ENCODE peak calls at places on chromosomes 11 and 22, in five cellular contexts. One of them, this sample, is unnamed.

GRCh38 chr22:46592390-46592872 is 27.8 kb upstream of the GRAMD4 start:
- DNase-seq in Calu3: no peak
- DNase-seq in HEK293T: no peak
- DNase-seq in spleen: peak
- DNase-seq in MCF 10A: no peak
- DNase-seq in this sample: no peak

GRCh38 chr11:72821221-72821919 is 7.2 kb downstream of the ATG16L2 start:
- DNase-seq in Calu3: no peak
- DNase-seq in HEK293T: no peak
- DNase-seq in spleen: no peak
- DNase-seq in MCF 10A: no peak
- DNase-seq in this sample: no peak

GRCh38 chr11:120751550-120751949 is 240.0 kb downstream of the GRIK4 start:
- DNase-seq in Calu3: no peak
- DNase-seq in HEK293T: no peak
- DNase-seq in spleen: no peak
- DNase-seq in MCF 10A: no peak
- DNase-seq in this sample: no peak

GRCh38 chr11:75563978-75564552 is 2.0 kb downstream of the SERPINH1 start:
- DNase-seq in Calu3: no peak
- DNase-seq in HEK293T: peak
- DNase-seq in spleen: no peak
- DNase-seq in MCF 10A: peak
- DNase-seq in this sample: no peak

GRCh38 chr11:66281001-66281400 is 3.0 kb downstream of the CNIH2 start:
- DNase-seq in Calu3: no peak
- DNase-seq in HEK293T: no peak
- DNase-seq in spleen: no peak
- DNase-seq in MCF 10A: no peak
- DNase-seq in this sample: no peak

GRCh38 chr11:94653561-94653960 is 86.4 kb downstream of the PIWIL4 start:
- DNase-seq in Calu3: no peak
- DNase-seq in HEK293T: no peak
- DNase-seq in spleen: no peak
- DNase-seq in MCF 10A: no peak
- DNase-seq in this sample: no peak

GRCh38 chr11:126878892-126879291 is 121.7 kb downstream of the KIRREL3 start:
- DNase-seq in Calu3: no peak
- DNase-seq in HEK293T: no peak
- DNase-seq in spleen: no peak
- DNase-seq in MCF 10A: no peak
- DNase-seq in this sample: no peak

GRCh38 chr22:44881624-44882023 is 128.2 kb downstream of the PHF21B start:
- DNase-seq in Calu3: no peak
- DNase-seq in HEK293T: no peak
- DNase-seq in spleen: peak
- DNase-seq in MCF 10A: no peak
- DNase-seq in this sample: no peak

GRCh38 chr11:106482920-106483761 is 405.7 kb downstream of the AASDHPPT start:
- DNase-seq in Calu3: no peak
- DNase-seq in HEK293T: no peak
- DNase-seq in spleen: no peak
- DNase-seq in MCF 10A: peak
- DNase-seq in this sample: no peak

GRCh38 chr11:44797886-44798683 is 71.3 kb downstream of the TSPAN18 start:
- DNase-seq in Calu3: no peak
- DNase-seq in HEK293T: no peak
- DNase-seq in spleen: peak
- DNase-seq in MCF 10A: no peak
- DNase-seq in this sample: no peak

GRCh38 chr11:131661137-131661536 is 290.7 kb downstream of the NTM start:
- DNase-seq in Calu3: no peak
- DNase-seq in HEK293T: no peak
- DNase-seq in spleen: no peak
- DNase-seq in MCF 10A: no peak
- DNase-seq in this sample: no peak

GRCh38 chr11:2519879-2520735 is 75.3 kb downstream of the KCNQ1 start:
- DNase-seq in Calu3: no peak
- DNase-seq in HEK293T: no peak
- DNase-seq in spleen: peak
- DNase-seq in MCF 10A: no peak
- DNase-seq in this sample: no peak

GRCh38 chr11:66221726-66222236 is 46.7 kb upstream of the RAB1B start:
- DNase-seq in Calu3: no peak
- DNase-seq in HEK293T: no peak
- DNase-seq in spleen: peak
- DNase-seq in MCF 10A: peak
- DNase-seq in this sample: no peak

GRCh38 chr22:32904044-32904443 is 102.5 kb downstream of the TIMP3 start:
- DNase-seq in Calu3: peak
- DNase-seq in HEK293T: peak
- DNase-seq in spleen: no peak
- DNase-seq in MCF 10A: peak
- DNase-seq in this sample: peak

GRCh38 chr11:115421338-115422012 is 82.7 kb downstream of the CADM1 start:
- DNase-seq in Calu3: no peak
- DNase-seq in HEK293T: no peak
- DNase-seq in spleen: no peak
- DNase-seq in MCF 10A: no peak
- DNase-seq in this sample: no peak

GRCh38 chr11:64226507-64227051 is 505 bp downstream of the NUDT22 start:
- DNase-seq in Calu3: peak
- DNase-seq in HEK293T: no peak
- DNase-seq in spleen: peak
- DNase-seq in MCF 10A: no peak
- DNase-seq in this sample: no peak

GRCh38 chr11:82631722-82632630 is 101.7 kb downstream of the FAM181B start:
- DNase-seq in Calu3: no peak
- DNase-seq in HEK293T: no peak
- DNase-seq in spleen: no peak
- DNase-seq in MCF 10A: no peak
- DNase-seq in this sample: no peak

GRCh38 chr11:128582496-128583366 is 4.6 kb downstream of the ETS1 start:
- DNase-seq in Calu3: no peak
- DNase-seq in HEK293T: no peak
- DNase-seq in spleen: no peak
- DNase-seq in MCF 10A: peak
- DNase-seq in this sample: no peak

GRCh38 chr11:27933992-27934829 is 173.7 kb downstream of the KIF18A start:
- DNase-seq in Calu3: peak
- DNase-seq in HEK293T: no peak
- DNase-seq in spleen: no peak
- DNase-seq in MCF 10A: peak
- DNase-seq in this sample: no peak

GRCh38 chr11:2902784-2903671 is 17.5 kb upstream of the CDKN1C start:
- DNase-seq in Calu3: peak
- DNase-seq in HEK293T: no peak
- DNase-seq in spleen: peak
- DNase-seq in MCF 10A: peak
- DNase-seq in this sample: peak

GRCh38 chr11:128397362-128397761 is 190.0 kb downstream of the ETS1 start:
- DNase-seq in Calu3: no peak
- DNase-seq in HEK293T: no peak
- DNase-seq in spleen: no peak
- DNase-seq in MCF 10A: no peak
- DNase-seq in this sample: no peak

GRCh38 chr11:2860636-2861035 is 24.9 kb downstream of the CDKN1C start:
- DNase-seq in Calu3: peak
- DNase-seq in HEK293T: no peak
- DNase-seq in spleen: no peak
- DNase-seq in MCF 10A: peak
- DNase-seq in this sample: peak

GRCh38 chr11:76700177-76701100 is 29.9 kb upstream of the LRRC32 start:
- DNase-seq in Calu3: no peak
- DNase-seq in HEK293T: no peak
- DNase-seq in spleen: peak
- DNase-seq in MCF 10A: peak
- DNase-seq in this sample: no peak

GRCh38 chr11:82355313-82355823 is 378.3 kb downstream of the FAM181B start:
- DNase-seq in Calu3: no peak
- DNase-seq in HEK293T: no peak
- DNase-seq in spleen: no peak
- DNase-seq in MCF 10A: no peak
- DNase-seq in this sample: no peak

GRCh38 chr11:63905179-63905578 is 11.8 kb downstream of the RCOR2 start:
- DNase-seq in Calu3: no peak
- DNase-seq in HEK293T: no peak
- DNase-seq in spleen: no peak
- DNase-seq in MCF 10A: no peak
- DNase-seq in this sample: no peak

GRCh38 chr11:130832571-130833432 is 83.5 kb downstream of the SNX19 start:
- DNase-seq in Calu3: no peak
- DNase-seq in HEK293T: no peak
- DNase-seq in spleen: no peak
- DNase-seq in MCF 10A: no peak
- DNase-seq in this sample: no peak

GRCh38 chr11:2113776-2114175 is 25.4 kb downstream of the IGF2 start:
- DNase-seq in Calu3: no peak
- DNase-seq in HEK293T: no peak
- DNase-seq in spleen: no peak
- DNase-seq in MCF 10A: no peak
- DNase-seq in this sample: no peak

GRCh38 chr11:2885017-2885675 is 429 bp downstream of the CDKN1C start:
- DNase-seq in Calu3: peak
- DNase-seq in HEK293T: peak
- DNase-seq in spleen: peak
- DNase-seq in MCF 10A: peak
- DNase-seq in this sample: peak

GRCh38 chr22:39283312-39284141 is 35.9 kb downstream of the RPL3 start:
- DNase-seq in Calu3: peak
- DNase-seq in HEK293T: no peak
- DNase-seq in spleen: peak
- DNase-seq in MCF 10A: no peak
- DNase-seq in this sample: no peak

GRCh38 chr22:36055376-36056310 is 27.0 kb upstream of the RBFOX2 start:
- DNase-seq in Calu3: no peak
- DNase-seq in HEK293T: no peak
- DNase-seq in spleen: no peak
- DNase-seq in MCF 10A: no peak
- DNase-seq in this sample: no peak

GRCh38 chr22:37192741-37193140 is 4.7 kb upstream of the C1QTNF6 start:
- DNase-seq in Calu3: no peak
- DNase-seq in HEK293T: no peak
- DNase-seq in spleen: no peak
- DNase-seq in MCF 10A: no peak
- DNase-seq in this sample: no peak

GRCh38 chr22:44164031-44164430 is 16.7 kb upstream of the PARVG start:
- DNase-seq in Calu3: no peak
- DNase-seq in HEK293T: no peak
- DNase-seq in spleen: no peak
- DNase-seq in MCF 10A: no peak
- DNase-seq in this sample: no peak

GRCh38 chr11:15238856-15239255 is 124.1 kb downstream of the INSC start:
- DNase-seq in Calu3: no peak
- DNase-seq in HEK293T: no peak
- DNase-seq in spleen: no peak
- DNase-seq in MCF 10A: no peak
- DNase-seq in this sample: no peak

GRCh38 chr11:106399075-106399500 is 321.6 kb downstream of the AASDHPPT start:
- DNase-seq in Calu3: no peak
- DNase-seq in HEK293T: no peak
- DNase-seq in spleen: no peak
- DNase-seq in MCF 10A: peak
- DNase-seq in this sample: no peak

GRCh38 chr22:50008151-50009040 is 4.2 kb downstream of the IL17REL start:
- DNase-seq in Calu3: no peak
- DNase-seq in HEK293T: no peak
- DNase-seq in spleen: no peak
- DNase-seq in MCF 10A: no peak
- DNase-seq in this sample: no peak

GRCh38 chr11:57792870-57793269 is 31.3 kb downstream of the CTNND1 start:
- DNase-seq in Calu3: no peak
- DNase-seq in HEK293T: no peak
- DNase-seq in spleen: no peak
- DNase-seq in MCF 10A: no peak
- DNase-seq in this sample: peak

GRCh38 chr22:28791841-28792490 is 8.4 kb downstream of the XBP1 start:
- DNase-seq in Calu3: no peak
- DNase-seq in HEK293T: no peak
- DNase-seq in spleen: no peak
- DNase-seq in MCF 10A: no peak
- DNase-seq in this sample: no peak